ENCODE peak calls at places on chromosomes 2 and 18, in four cellular contexts. D is HepG2, T is HCT116, J is K562. R is an unnamed sample.

GRCh38 chr2:179536185-179536584 is 271.6 kb upstream of the SESTD1 start:
- DNase-seq in D (no peak), J (no peak), T (no peak), R (no peak)

GRCh38 chr2:205405194-205405593 is 277.1 kb upstream of the NRP2 start:
- DNase-seq in T (no peak), D (no peak), J (no peak), R (no peak)

GRCh38 chr2:221570321-221571107 is 1.6 kb downstream of the EPHA4 start:
- DNase-seq in D (no peak), J (no peak), T (no peak), R (no peak)

GRCh38 chr18:48136051-48136543 is 205.6 kb upstream of the SMAD2 start:
- DNase-seq in D (no peak), T (no peak), J (no peak), R (no peak)

GRCh38 chr2:16614314-16614860 is 51.2 kb downstream of the CYRIA start:
- DNase-seq in T (no peak), J (no peak), D (no peak), R (no peak)

GRCh38 chr18:6921571-6921970 is 192.1 kb downstream of the ARHGAP28 start:
- DNase-seq in D (no peak), T (no peak), J (no peak), R (no peak)

GRCh38 chr18:30245756-30246515 is 796.6 kb downstream of the DSC3 start:
- DNase-seq in D (no peak), T (no peak), J (no peak), R (no peak)

GRCh38 chr2:160332318-160332717 is 132.2 kb upstream of the ITGB6 start:
- DNase-seq in D (no peak), T (no peak), J (no peak), R (no peak)

GRCh38 chr2:235106874-235107639 is 155.2 kb downstream of the SH3BP4 start:
- DNase-seq in J (peak; percentile 19), D (peak; percentile 79), T (peak; percentile 56), R (peak; percentile 76)

GRCh38 chr2:235666240-235666781 is 172.5 kb downstream of the AGAP1 start:
- DNase-seq in D (peak; percentile 77), J (no peak), T (peak; percentile 86), R (peak; percentile 75)

GRCh38 chr2:196160101-196160500 is 11.3 kb downstream of the STK17B start:
- DNase-seq in J (peak; percentile 47), D (no peak), T (peak; percentile 57), R (no peak)

GRCh38 chr2:16654775-16655456 is 10.7 kb downstream of the CYRIA start:
- DNase-seq in D (no peak), T (no peak), J (no peak), R (no peak)

GRCh38 chr2:73451263-73451972 is 65.8 kb downstream of the ALMS1 start:
- DNase-seq in J (no peak), D (no peak), T (no peak), R (no peak)

GRCh38 chr2:113136828-113137775 is 9.7 kb downstream of the IL1RN start:
- DNase-seq in T (no peak), D (peak; percentile 59), J (peak; percentile 56), R (no peak)

GRCh38 chr2:185802926-185803325 is 64.3 kb downstream of the FSIP2 start:
- DNase-seq in J (no peak), T (no peak), D (no peak), R (no peak)

GRCh38 chr2:54569745-54570296 is 113.7 kb downstream of the SPTBN1 start:
- DNase-seq in J (peak; percentile 49), D (no peak), T (no peak), R (no peak)

GRCh38 chr2:159557437-159558034 is 58.8 kb downstream of the BAZ2B start:
- DNase-seq in D (peak; percentile 42), T (peak; percentile 16), J (no peak), R (no peak)

GRCh38 chr2:10931710-10932255 is 20.0 kb downstream of the KCNF1 start:
- DNase-seq in T (no peak), D (no peak), J (no peak), R (no peak)

GRCh38 chr2:101199153-101199810 is 48.1 kb upstream of the TBC1D8 start:
- DNase-seq in T (no peak), J (no peak), D (no peak), R (no peak)

GRCh38 chr18:79717555-79718074 is 38.0 kb downstream of the CTDP1 start:
- DNase-seq in T (no peak), J (no peak), D (no peak), R (no peak)

GRCh38 chr2:125471963-125472362 is 1184.0 kb upstream of the GYPC start:
- DNase-seq in J (no peak), D (peak; percentile 16), T (no peak), R (peak; percentile 30)

GRCh38 chr2:231765496-231765929 is 15.6 kb downstream of the PDE6D start:
- DNase-seq in T (no peak), J (no peak), D (no peak), R (no peak)

GRCh38 chr18:64331419-64331818 is 182.5 kb upstream of the LINC00305 start:
- DNase-seq in D (no peak), T (no peak), J (no peak), R (no peak)

GRCh38 chr18:24731158-24731557 is 270.7 kb downstream of the HRH4 start:
- DNase-seq in D (no peak), J (no peak), T (no peak), R (no peak)

GRCh38 chr2:62439425-62439824 is 66.6 kb downstream of the TMEM17 start:
- DNase-seq in T (no peak), D (no peak), J (no peak), R (no peak)

GRCh38 chr2:202346180-202346579 is 29.9 kb upstream of the BMPR2 start:
- DNase-seq in T (no peak), D (no peak), J (no peak), R (no peak)

GRCh38 chr2:65316072-65316471 is 88.4 kb downstream of the ACTR2 start:
- DNase-seq in T (no peak), D (no peak), J (no peak), R (no peak)

GRCh38 chr2:179264238-179265081 is at the start of gene SESTD1:
- DNase-seq in J (peak; percentile 66), T (no peak), D (peak; percentile 68), R (peak; percentile 38)

GRCh38 chr2:148674063-148675020 is 29.8 kb downstream of the EPC2 start:
- DNase-seq in T (peak; percentile 28), D (peak; percentile 50), J (peak; percentile 68), R (peak; percentile 35)

GRCh38 chr18:24466766-24467165 is 6.3 kb downstream of the HRH4 start:
- DNase-seq in T (no peak), J (no peak), D (no peak), R (no peak)

GRCh38 chr2:1621041-1621440 is 123.3 kb downstream of the PXDN start:
- DNase-seq in T (no peak), J (no peak), D (no peak), R (no peak)

GRCh38 chr2:216775043-216775453 is 79.7 kb upstream of the IGFBP5 start:
- DNase-seq in J (peak; percentile 83), D (peak; percentile 76), T (peak; percentile 4), R (no peak)

GRCh38 chr2:216776076-216776726 is 80.9 kb upstream of the IGFBP5 start:
- DNase-seq in D (no peak), T (no peak), J (peak; percentile 17), R (no peak)

GRCh38 chr2:216774620-216775019 is 79.3 kb upstream of the IGFBP5 start:
- DNase-seq in T (no peak), J (peak; percentile 45), D (no peak), R (no peak)

GRCh38 chr2:216780843-216781242 is 79.0 kb downstream of the TNP1 start:
- DNase-seq in T (no peak), J (no peak), D (no peak), R (no peak)

DNA sequence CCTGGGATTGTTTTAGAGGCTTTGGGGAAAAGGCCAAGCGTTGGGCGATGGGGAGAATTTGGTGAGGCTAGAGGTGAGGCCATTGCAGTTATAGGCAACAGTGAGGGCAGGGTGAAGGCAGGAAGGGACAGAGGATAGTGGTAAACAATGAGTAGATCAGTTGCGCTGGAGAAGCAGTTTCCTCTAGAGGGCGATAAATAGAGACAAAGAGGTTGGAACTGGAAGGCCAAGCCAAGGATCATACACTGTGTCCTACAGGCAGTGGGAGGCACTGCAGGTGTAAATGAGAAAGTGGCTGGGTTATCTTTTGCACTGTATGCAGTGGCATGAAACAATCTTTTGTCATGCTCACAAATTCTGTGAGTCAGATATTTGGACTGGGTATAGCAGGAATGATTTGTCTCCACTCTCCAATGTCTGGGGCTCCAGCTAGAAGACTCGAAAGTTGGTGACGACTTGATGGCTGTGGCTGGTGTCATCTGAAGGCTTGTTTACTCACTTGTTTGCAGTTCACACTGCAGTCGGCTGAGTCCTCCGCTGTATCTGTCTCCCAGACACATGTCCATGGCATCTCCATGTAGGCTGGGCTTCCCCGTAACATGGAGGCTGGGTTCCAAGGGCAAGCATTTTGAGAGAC is 82.1 kb downstream of the TNP1 start:
- DNase-seq in J (peak; percentile 78), D (peak; percentile 89), T (peak; percentile 84), R (peak; percentile 79)
- TF ChIP-seq ZNF274 in J (no peak), D (no peak), T (no peak), R (no peak)

GRCh38 chr2:191038241-191038725 is 24.3 kb upstream of the STAT1 start:
- DNase-seq in D (no peak), T (no peak), J (peak; percentile 37), R (no peak)
- H3K4me3 ChIP-seq in D (no peak overlapping the region), T (no peak overlapping the region), J (no peak overlapping the region), R (no peak overlapping the region)

GRCh38 chr2:98952971-98953370 is 16.9 kb upstream of the CRACDL start:
- DNase-seq in D (no peak), J (no peak), T (no peak), R (no peak)
- TF ChIP-seq ZNF274 in D (no peak), J (no peak), T (no peak), R (no peak)

GRCh38 chr2:28752608-28752984 is 966 bp downstream of the PPP1CB start:
- DNase-seq in D (no peak), J (no peak), T (no peak), R (no peak)

GRCh38 chr2:28753043-28753683 is 1.5 kb downstream of the PPP1CB start:
- DNase-seq in J (peak; percentile 56), D (peak; percentile 69), T (peak; percentile 42), R (peak; percentile 15)

GRCh38 chr2:28754321-28754720 is 2.7 kb downstream of the PPP1CB start:
- DNase-seq in D (no peak), J (peak; percentile 39), T (no peak), R (no peak)

GRCh38 chr2:28751956-28752607 is 452 bp downstream of the PPP1CB start:
- DNase-seq in J (peak; percentile 35), T (no peak), D (no peak), R (peak; percentile 58)

DNA sequence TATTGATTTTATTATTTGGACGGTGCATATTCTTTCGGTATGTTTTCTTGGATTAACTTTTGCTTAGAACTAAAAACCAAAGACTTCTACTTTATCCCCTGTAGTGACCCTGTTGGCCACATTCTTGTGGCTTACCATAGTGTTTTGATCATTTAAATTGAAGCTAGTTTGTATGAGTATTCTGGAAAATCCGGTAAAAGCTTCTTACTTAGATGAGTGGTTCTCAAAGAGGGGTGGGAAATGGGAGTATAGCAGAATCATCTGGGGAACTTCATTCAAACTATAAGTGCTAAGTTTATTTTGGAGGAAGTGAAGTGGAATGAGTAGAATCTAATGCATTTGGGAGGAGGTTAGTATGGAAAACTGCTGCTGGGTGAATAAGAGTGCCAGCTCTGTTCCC is 3.8 kb downstream of the PPP1CB start:
- DNase-seq in J (no peak), T (no peak), D (no peak), R (no peak)
- H3K4me3 ChIP-seq in J (no peak overlapping the region), T (no peak overlapping the region), D (no peak overlapping the region), R (no peak overlapping the region)

GRCh38 chr2:128475427-128476211 is 157.0 kb upstream of the HS6ST1 start:
- DNase-seq in J (no peak), T (no peak), D (no peak), R (no peak)
- TF ChIP-seq ZNF274 in J (no peak), T (no peak), D (no peak), R (no peak)

GRCh38 chr2:66445781-66446177 is 10.9 kb downstream of the MEIS1 start:
- DNase-seq in T (no peak), D (no peak), J (no peak), R (no peak)
- H3K4me3 ChIP-seq in T (no peak overlapping the region), D (no peak overlapping the region), J (no peak overlapping the region), R (peak overlapping the region; percentile 34)

R was measured in NT2/D1.